ENCODE peak calls at places on chromosomes 5 and 9, in six cellular contexts. N is neuronal stem cell, O is MM.1S, G is IMR-90, Q is K562, T is GM23338. P is an unnamed sample. For H3K36me3, the result is how much of the 10 kb centered on the place peaks cover.

GRCh38 chr5:27472000-27472763 is 433.8 kb upstream of the CDH9 start:
- DNase-seq in Q (peak), O (peak), N (peak), G (peak), T (peak), P (peak)

GRCh38 chr5:78787763-78788162 is 139.2 kb upstream of the LHFPL2 start:
- DNase-seq in G (no peak), O (no peak), N (no peak), T (no peak), Q (no peak), P (no peak)

GRCh38 chr9:136438909-136439549 is 616 bp downstream of the INPP5E start:
- DNase-seq in Q (peak), O (peak), N (no peak), T (peak), G (peak), P (peak)

GRCh38 chr5:44266882-44267577 is 122.2 kb downstream of the FGF10 start:
- DNase-seq in Q (no peak), T (no peak), N (no peak), G (no peak), O (no peak), P (no peak)

GRCh38 chr5:143536364-143536763 is 132.9 kb upstream of the NR3C1 start:
- DNase-seq in Q (no peak), G (peak), N (no peak), O (no peak), T (no peak), P (peak)

GRCh38 chr5:34574976-34575467 is 81.1 kb upstream of the RAI14 start:
- DNase-seq in G (no peak), O (no peak), N (no peak), T (no peak), Q (no peak), P (no peak)

GRCh38 chr9:94084314-94084713 is at the start of gene PTPDC1:
- DNase-seq in O (no peak), G (peak), T (peak), Q (peak), N (peak), P (peak)

GRCh38 chr9:13035822-13036221 is 243.7 kb downstream of the MPDZ start:
- DNase-seq in Q (no peak), O (no peak), T (no peak), N (no peak), G (no peak), P (no peak)

GRCh38 chr5:143779506-143779905 is 32.5 kb upstream of the HMHB1 start:
- DNase-seq in Q (no peak), N (no peak), G (no peak), T (no peak), O (no peak), P (no peak)

GRCh38 chr9:92954078-92954861 is 6.9 kb downstream of the FGD3 start:
- DNase-seq in O (peak), N (no peak), T (no peak), Q (no peak), G (no peak), P (no peak)

GRCh38 chr5:91178461-91178860 is 204.7 kb downstream of the ARRDC3 start:
- DNase-seq in O (no peak), Q (no peak), T (no peak), G (peak), N (no peak), P (no peak)

GRCh38 chr9:137793196-137793841 is 84.3 kb upstream of the CACNA1B start:
- DNase-seq in G (no peak), N (no peak), O (no peak), Q (no peak), T (no peak), P (no peak)

GRCh38 chr9:16344343-16344742 is 526.1 kb downstream of the BNC2 start:
- DNase-seq in T (no peak), Q (no peak), N (no peak), G (peak), O (no peak), P (peak)

GRCh38 chr5:67095346-67095871 is 101.2 kb downstream of the CD180 start:
- DNase-seq in T (peak), N (no peak), Q (no peak), O (no peak), G (peak), P (peak)

GRCh38 chr5:159732220-159732619 is 184.1 kb upstream of the ADRA1B start:
- DNase-seq in Q (no peak), N (no peak), G (no peak), T (no peak), O (peak), P (no peak)

GRCh38 chr9:18692240-18692639 is 218.3 kb downstream of the ADAMTSL1 start:
- DNase-seq in Q (no peak), G (no peak), N (no peak), T (no peak), O (no peak), P (no peak)
- H3K4me2 ChIP-seq in Q (no peak), G (no peak), N (no peak), T (no peak), O (no peak), P (no peak)

GRCh38 chr5:58985311-58985710 is 402.4 kb downstream of the RAB3C start:
- DNase-seq in T (peak), G (no peak), N (no peak), O (no peak), Q (no peak), P (no peak)
- H3K36me3 ChIP-seq in T (under half), G (under half), N (under half), O (under half), Q (under half), P (under half)

GRCh38 chr5:372911-373709 is 51.6 kb downstream of the AHRR start:
- DNase-seq in N (no peak), T (peak), O (no peak), G (no peak), Q (no peak), P (no peak)
- H3K4me3 ChIP-seq in N (no peak), T (peak), O (no peak), G (no peak), Q (no peak), P (no peak)

GRCh38 chr5:74375271-74375670 is 265.3 kb downstream of the ENC1 start:
- DNase-seq in N (no peak), G (no peak), Q (no peak), O (no peak), T (no peak), P (peak)
- H3K4me2 ChIP-seq in N (no peak), G (no peak), Q (no peak), O (no peak), T (no peak), P (no peak)

DNA sequence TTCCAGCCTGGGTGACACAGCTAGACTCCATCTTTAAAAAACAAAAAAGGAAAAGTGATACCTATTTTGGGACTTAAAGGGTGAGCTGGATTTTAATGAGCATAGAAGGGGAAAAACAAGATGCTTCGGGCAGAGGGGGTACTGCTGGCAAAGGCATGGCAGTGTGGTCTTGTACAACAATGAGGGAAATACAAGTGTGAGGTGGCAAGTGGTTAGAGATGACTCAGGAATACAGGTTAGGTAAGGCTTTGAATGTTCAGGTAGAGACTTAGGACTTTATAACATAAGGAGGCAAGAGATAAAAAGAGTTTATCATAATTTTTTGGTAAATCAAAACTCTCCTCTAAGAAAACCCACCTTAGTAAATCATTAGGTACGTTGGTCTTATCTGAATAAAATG is 132.9 kb downstream of the FBN2 start:
- DNase-seq in T (no peak), N (no peak), G (no peak), Q (no peak), O (no peak), P (no peak)
- H3K36me3 ChIP-seq in T (under half), N (under half), G (under half), Q (under half), O (under half), P (under half)

GRCh38 chr5:29984153-29984534 is 1209.3 kb upstream of the CDH6 start:
- DNase-seq in N (no peak), O (no peak), G (no peak), T (peak), Q (peak), P (no peak)
- H3K4me3 ChIP-seq in N (no peak), O (no peak), G (no peak), T (no peak), Q (no peak), P (no peak)